ENCODE peak calls at places on chromosomes 3 and 15, in five cellular contexts. One of them, this sample, is unnamed.

GRCh38 chr3:108223928-108224327 is 1.7 kb upstream of the IFT57 start:
- DNase-seq in upper lobe of right lung: no peak
- DNase-seq in MM.1S: no peak
- DNase-seq in Karpas-422: peak
- DNase-seq in mammary epithelial cell: no peak
- DNase-seq in this sample: no peak

GRCh38 chr3:196741401-196741761 is 1.7 kb downstream of the PAK2 start:
- DNase-seq in MM.1S: no peak
- DNase-seq in upper lobe of right lung: no peak
- DNase-seq in Karpas-422: no peak
- DNase-seq in mammary epithelial cell: no peak
- DNase-seq in this sample: no peak

GRCh38 chr3:125023833-125024560 is 31.8 kb downstream of the HEG1 start:
- DNase-seq in Karpas-422: no peak
- DNase-seq in mammary epithelial cell: no peak
- DNase-seq in upper lobe of right lung: no peak
- DNase-seq in MM.1S: no peak
- DNase-seq in this sample: no peak

GRCh38 chr3:169179193-169180122 is 484.1 kb downstream of the MECOM start:
- DNase-seq in upper lobe of right lung: no peak
- DNase-seq in MM.1S: no peak
- DNase-seq in Karpas-422: no peak
- DNase-seq in mammary epithelial cell: no peak
- DNase-seq in this sample: no peak

GRCh38 chr15:37682304-37682703 is 252.1 kb upstream of the TMCO5A start:
- DNase-seq in mammary epithelial cell: peak
- DNase-seq in MM.1S: no peak
- DNase-seq in upper lobe of right lung: no peak
- DNase-seq in Karpas-422: peak
- DNase-seq in this sample: no peak

GRCh38 chr15:38253448-38253847 is 812 bp downstream of the SPRED1 start:
- DNase-seq in upper lobe of right lung: no peak
- DNase-seq in MM.1S: no peak
- DNase-seq in Karpas-422: peak
- DNase-seq in mammary epithelial cell: peak
- DNase-seq in this sample: no peak

GRCh38 chr15:28992340-28992864 is 106.6 kb downstream of the APBA2 start:
- DNase-seq in MM.1S: no peak
- DNase-seq in upper lobe of right lung: peak
- DNase-seq in Karpas-422: no peak
- DNase-seq in mammary epithelial cell: no peak
- DNase-seq in this sample: no peak

GRCh38 chr15:43093026-43093425 is 12.8 kb downstream of the UBR1 start:
- DNase-seq in MM.1S: no peak
- DNase-seq in upper lobe of right lung: no peak
- DNase-seq in mammary epithelial cell: no peak
- DNase-seq in Karpas-422: peak
- DNase-seq in this sample: no peak

GRCh38 chr15:90818251-90819210 is 49.9 kb upstream of the FURIN start:
- DNase-seq in Karpas-422: peak
- DNase-seq in mammary epithelial cell: no peak
- DNase-seq in MM.1S: no peak
- DNase-seq in upper lobe of right lung: peak
- DNase-seq in this sample: no peak

GRCh38 chr3:47664519-47664918 is 85.9 kb upstream of the CSPG5 start:
- DNase-seq in mammary epithelial cell: no peak
- DNase-seq in Karpas-422: peak
- DNase-seq in MM.1S: no peak
- DNase-seq in upper lobe of right lung: no peak
- DNase-seq in this sample: no peak

GRCh38 chr3:114436182-114436581 is 142.4 kb downstream of the TIGIT start:
- DNase-seq in mammary epithelial cell: no peak
- DNase-seq in upper lobe of right lung: no peak
- DNase-seq in Karpas-422: no peak
- DNase-seq in MM.1S: no peak
- DNase-seq in this sample: no peak

GRCh38 chr3:150725548-150725947 is 21.8 kb upstream of the ERICH6 start:
- DNase-seq in Karpas-422: peak
- DNase-seq in MM.1S: no peak
- DNase-seq in upper lobe of right lung: no peak
- DNase-seq in mammary epithelial cell: no peak
- DNase-seq in this sample: no peak

GRCh38 chr15:38696120-38696727 is 131.6 kb upstream of the RASGRP1 start:
- DNase-seq in Karpas-422: no peak
- DNase-seq in mammary epithelial cell: peak
- DNase-seq in MM.1S: peak
- DNase-seq in upper lobe of right lung: no peak
- DNase-seq in this sample: no peak

GRCh38 chr3:31444220-31445142 is 88.2 kb upstream of the STT3B start:
- DNase-seq in upper lobe of right lung: no peak
- DNase-seq in mammary epithelial cell: no peak
- DNase-seq in MM.1S: no peak
- DNase-seq in Karpas-422: no peak
- DNase-seq in this sample: no peak

GRCh38 chr3:186854146-186854545 is 11.6 kb downstream of the ADIPOQ start:
- DNase-seq in mammary epithelial cell: no peak
- DNase-seq in Karpas-422: no peak
- DNase-seq in upper lobe of right lung: no peak
- DNase-seq in MM.1S: no peak
- DNase-seq in this sample: no peak

GRCh38 chr3:142560118-142560517 is 18.4 kb downstream of the ATR start:
- DNase-seq in mammary epithelial cell: no peak
- DNase-seq in upper lobe of right lung: no peak
- DNase-seq in MM.1S: no peak
- DNase-seq in Karpas-422: no peak
- DNase-seq in this sample: no peak

GRCh38 chr15:59420986-59421618 is 16.9 kb upstream of the FAM81A start:
- DNase-seq in mammary epithelial cell: no peak
- DNase-seq in upper lobe of right lung: no peak
- DNase-seq in MM.1S: no peak
- DNase-seq in Karpas-422: no peak
- DNase-seq in this sample: no peak

GRCh38 chr3:149678365-149678948 is 20.6 kb upstream of the WWTR1 start:
- DNase-seq in mammary epithelial cell: peak
- DNase-seq in upper lobe of right lung: no peak
- DNase-seq in MM.1S: no peak
- DNase-seq in Karpas-422: no peak
- DNase-seq in this sample: no peak

GRCh38 chr15:70269991-70270751 is 172.5 kb upstream of the TLE3 start:
- DNase-seq in Karpas-422: peak
- DNase-seq in mammary epithelial cell: no peak
- DNase-seq in MM.1S: no peak
- DNase-seq in upper lobe of right lung: no peak
- DNase-seq in this sample: peak

GRCh38 chr3:24264748-24265158 is 229.9 kb downstream of the THRB start:
- DNase-seq in mammary epithelial cell: peak
- DNase-seq in upper lobe of right lung: no peak
- DNase-seq in MM.1S: peak
- DNase-seq in Karpas-422: peak
- DNase-seq in this sample: no peak

GRCh38 chr3:43855674-43856299 is 165.0 kb downstream of the ABHD5 start:
- DNase-seq in MM.1S: peak
- DNase-seq in upper lobe of right lung: peak
- DNase-seq in Karpas-422: peak
- DNase-seq in mammary epithelial cell: peak
- DNase-seq in this sample: peak

GRCh38 chr15:87949214-87949933 is 307.2 kb downstream of the NTRK3 start:
- DNase-seq in upper lobe of right lung: no peak
- DNase-seq in MM.1S: no peak
- DNase-seq in mammary epithelial cell: no peak
- DNase-seq in Karpas-422: no peak
- DNase-seq in this sample: no peak

DNA sequence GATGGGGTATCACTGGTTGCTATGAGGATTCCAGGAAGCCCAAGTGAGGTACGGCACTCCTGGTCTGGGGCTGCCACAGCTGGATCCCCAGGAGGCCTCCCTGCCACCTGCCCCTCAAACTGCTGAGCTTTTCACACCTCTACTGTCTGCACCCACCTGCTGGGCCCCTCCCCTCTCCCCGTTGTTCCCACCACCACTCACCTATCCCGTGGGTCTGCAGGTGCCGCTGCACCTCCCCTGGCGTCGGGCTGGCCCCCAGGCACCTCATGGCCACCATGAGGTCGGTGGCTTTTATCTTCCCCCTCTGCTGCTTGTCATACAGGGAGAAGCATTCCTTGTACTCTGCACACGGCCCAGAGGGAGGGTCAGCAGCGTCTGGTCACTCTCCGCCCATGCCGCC is 5.8 kb downstream of the CALML4 start:
- DNase-seq in mammary epithelial cell: no peak
- DNase-seq in Karpas-422: no peak
- DNase-seq in MM.1S: no peak
- DNase-seq in upper lobe of right lung: no peak
- DNase-seq in this sample: no peak
- H3K27ac ChIP-seq in mammary epithelial cell: no peak
- H3K27ac ChIP-seq in Karpas-422: no peak
- H3K27ac ChIP-seq in MM.1S: no peak
- H3K27ac ChIP-seq in upper lobe of right lung: no peak
- H3K27ac ChIP-seq in this sample: no peak

GRCh38 chr3:171459130-171459941 is 869 bp downstream of the TNIK start:
- DNase-seq in MM.1S: peak
- DNase-seq in mammary epithelial cell: peak
- DNase-seq in upper lobe of right lung: peak
- DNase-seq in Karpas-422: no peak
- DNase-seq in this sample: no peak
- H3K27ac ChIP-seq in MM.1S: no peak
- H3K27ac ChIP-seq in mammary epithelial cell: no peak
- H3K27ac ChIP-seq in upper lobe of right lung: peak
- H3K27ac ChIP-seq in Karpas-422: no peak
- H3K27ac ChIP-seq in this sample: peak

GRCh38 chr3:160768031-160768430 is 12.0 kb downstream of the PPM1L start:
- DNase-seq in mammary epithelial cell: no peak
- DNase-seq in upper lobe of right lung: no peak
- DNase-seq in MM.1S: no peak
- DNase-seq in Karpas-422: no peak
- DNase-seq in this sample: no peak
- H3K27ac ChIP-seq in mammary epithelial cell: no peak
- H3K27ac ChIP-seq in upper lobe of right lung: no peak
- H3K27ac ChIP-seq in MM.1S: no peak
- H3K27ac ChIP-seq in Karpas-422: no peak
- H3K27ac ChIP-seq in this sample: no peak

GRCh38 chr15:80459380-80459779 is 55.2 kb downstream of the ARNT2 start:
- DNase-seq in MM.1S: no peak
- DNase-seq in mammary epithelial cell: no peak
- DNase-seq in upper lobe of right lung: no peak
- DNase-seq in Karpas-422: no peak
- DNase-seq in this sample: no peak

GRCh38 chr15:80457896-80458295 is 53.7 kb downstream of the ARNT2 start:
- DNase-seq in mammary epithelial cell: no peak
- DNase-seq in MM.1S: no peak
- DNase-seq in upper lobe of right lung: no peak
- DNase-seq in Karpas-422: no peak
- DNase-seq in this sample: no peak

GRCh38 chr15:80455051-80455648 is 51.0 kb downstream of the ARNT2 start:
- DNase-seq in mammary epithelial cell: peak
- DNase-seq in MM.1S: no peak
- DNase-seq in Karpas-422: no peak
- DNase-seq in upper lobe of right lung: no peak
- DNase-seq in this sample: no peak

GRCh38 chr15:80456517-80457497 is 52.6 kb downstream of the ARNT2 start:
- DNase-seq in MM.1S: no peak
- DNase-seq in mammary epithelial cell: no peak
- DNase-seq in upper lobe of right lung: no peak
- DNase-seq in Karpas-422: no peak
- DNase-seq in this sample: no peak

DNA sequence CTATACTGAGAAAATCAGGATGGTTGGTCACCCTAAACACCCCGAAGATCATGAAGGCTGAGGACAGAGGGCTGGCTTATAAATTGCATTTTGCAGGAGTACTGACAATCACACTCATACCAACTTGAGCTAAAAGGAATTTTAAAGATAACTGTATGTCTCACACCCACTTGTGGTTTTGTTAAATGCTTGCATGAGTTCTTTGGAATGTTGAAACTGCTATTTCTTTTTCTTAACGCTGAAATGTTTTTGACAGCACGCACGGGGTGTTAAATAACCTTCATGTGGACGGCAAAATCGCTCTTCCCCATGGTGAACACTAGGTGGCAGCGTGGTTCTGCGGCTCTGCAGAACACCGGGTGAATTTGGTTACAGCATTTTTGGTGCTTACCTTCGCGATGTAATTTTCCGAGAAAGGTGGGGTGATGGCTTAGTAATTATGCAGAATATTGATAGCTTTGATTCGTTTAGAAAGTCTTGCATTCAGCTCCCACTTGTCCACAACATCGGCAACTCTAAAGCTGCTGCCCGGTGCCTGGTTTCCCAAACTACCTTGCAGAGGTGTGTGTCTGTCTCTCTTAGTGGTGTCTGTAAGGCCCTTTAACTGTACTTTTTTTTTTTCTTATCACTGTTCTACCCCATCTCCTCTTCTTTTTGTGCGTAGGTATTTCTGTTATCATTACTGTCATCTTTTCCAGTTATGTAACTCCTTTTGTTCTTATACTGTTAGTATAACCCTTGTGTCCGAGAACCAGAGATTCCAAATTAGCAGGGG is 51.7 kb downstream of the ARNT2 start:
- DNase-seq in mammary epithelial cell: peak
- DNase-seq in MM.1S: peak
- DNase-seq in Karpas-422: peak
- DNase-seq in upper lobe of right lung: no peak
- DNase-seq in this sample: peak
- H3K27ac ChIP-seq in mammary epithelial cell: no peak
- H3K27ac ChIP-seq in MM.1S: no peak
- H3K27ac ChIP-seq in Karpas-422: no peak
- H3K27ac ChIP-seq in upper lobe of right lung: no peak
- H3K27ac ChIP-seq in this sample: no peak

GRCh38 chr3:32467333-32468070 is 35.1 kb downstream of the CMTM6 start:
- DNase-seq in MM.1S: peak
- DNase-seq in upper lobe of right lung: peak
- DNase-seq in mammary epithelial cell: peak
- DNase-seq in Karpas-422: peak
- DNase-seq in this sample: peak
- H3K27ac ChIP-seq in MM.1S: no peak
- H3K27ac ChIP-seq in upper lobe of right lung: peak
- H3K27ac ChIP-seq in mammary epithelial cell: peak
- H3K27ac ChIP-seq in Karpas-422: no peak
- H3K27ac ChIP-seq in this sample: no peak

DNA sequence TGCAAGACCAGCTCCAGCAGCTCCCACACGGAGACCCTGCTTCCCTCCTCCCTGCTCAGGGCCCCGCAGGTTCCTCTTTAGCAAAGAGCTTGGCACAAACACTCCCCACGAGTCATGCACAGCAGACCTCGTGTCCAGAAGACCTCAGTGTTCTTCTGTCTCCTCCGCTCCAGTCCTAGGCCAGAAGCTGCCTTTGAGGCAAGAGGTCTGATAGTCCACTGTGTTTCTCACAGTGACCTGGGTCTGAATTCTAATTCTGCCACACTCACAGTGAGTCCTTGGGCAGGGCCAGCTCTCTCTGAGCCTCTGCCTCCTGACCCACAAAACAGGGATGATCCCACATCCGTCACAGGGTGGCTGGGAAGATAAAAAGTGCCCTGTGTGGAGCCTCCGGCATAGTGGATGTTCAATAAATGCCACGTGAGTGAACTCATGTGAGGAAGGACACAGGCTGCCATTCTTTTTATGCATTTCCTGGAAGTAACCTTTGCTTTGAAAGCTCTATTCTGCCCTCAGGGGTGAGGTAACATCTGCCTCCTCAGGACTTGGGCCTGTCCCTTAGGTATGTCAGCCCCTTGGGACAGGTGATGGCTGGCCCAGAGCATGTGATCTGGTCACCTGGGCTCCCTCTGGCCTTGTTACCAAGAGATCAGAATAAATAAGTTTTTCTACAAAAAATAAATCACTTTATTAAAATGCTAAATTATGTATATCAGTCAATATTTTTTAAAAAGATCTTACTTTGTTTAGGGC is 7.6 kb downstream of the RAB6B start:
- DNase-seq in MM.1S: no peak
- DNase-seq in Karpas-422: no peak
- DNase-seq in mammary epithelial cell: no peak
- DNase-seq in upper lobe of right lung: no peak
- DNase-seq in this sample: no peak
- H3K27ac ChIP-seq in MM.1S: no peak
- H3K27ac ChIP-seq in Karpas-422: no peak
- H3K27ac ChIP-seq in mammary epithelial cell: no peak
- H3K27ac ChIP-seq in upper lobe of right lung: no peak
- H3K27ac ChIP-seq in this sample: no peak

This sample was measured in substantia nigra.